ENCODE peak calls at places on chromosomes 6 and 20, in six cellular contexts. One of them, this sample, is unnamed.

GRCh38 chr6:22451960-22452359 is 117.4 kb upstream of the HDGFL1 start:
- DNase-seq in HTR-8/SVneo: no peak
- DNase-seq in DMS53: no peak
- DNase-seq in type B pancreatic cell: no peak
- DNase-seq in T1000: no peak
- DNase-seq in neural crest cell: no peak
- DNase-seq in this sample: no peak

GRCh38 chr20:18840248-18840645 is 26.7 kb downstream of the SCP2D1 start:
- DNase-seq in HTR-8/SVneo: no peak
- DNase-seq in type B pancreatic cell: peak
- DNase-seq in T1000: no peak
- DNase-seq in DMS53: no peak
- DNase-seq in neural crest cell: no peak
- DNase-seq in this sample: no peak

GRCh38 chr20:38297916-38298674 is 5.9 kb upstream of the BPI start:
- DNase-seq in type B pancreatic cell: no peak
- DNase-seq in HTR-8/SVneo: no peak
- DNase-seq in neural crest cell: no peak
- DNase-seq in T1000: no peak
- DNase-seq in DMS53: no peak
- DNase-seq in this sample: no peak

GRCh38 chr20:33584976-33585375 is 77.2 kb upstream of the C20orf144 start:
- DNase-seq in T1000: no peak
- DNase-seq in neural crest cell: no peak
- DNase-seq in DMS53: no peak
- DNase-seq in type B pancreatic cell: no peak
- DNase-seq in HTR-8/SVneo: peak
- DNase-seq in this sample: no peak

GRCh38 chr20:8573686-8574085 is 441.6 kb downstream of the PLCB1 start:
- DNase-seq in T1000: no peak
- DNase-seq in type B pancreatic cell: no peak
- DNase-seq in DMS53: no peak
- DNase-seq in neural crest cell: no peak
- DNase-seq in HTR-8/SVneo: no peak
- DNase-seq in this sample: no peak

GRCh38 chr6:22766979-22767378 is 197.6 kb downstream of the HDGFL1 start:
- DNase-seq in HTR-8/SVneo: no peak
- DNase-seq in neural crest cell: no peak
- DNase-seq in type B pancreatic cell: no peak
- DNase-seq in DMS53: peak
- DNase-seq in T1000: no peak
- DNase-seq in this sample: no peak

GRCh38 chr6:129744201-129744879 is 34.4 kb upstream of the ARHGAP18 start:
- DNase-seq in type B pancreatic cell: no peak
- DNase-seq in HTR-8/SVneo: peak
- DNase-seq in T1000: no peak
- DNase-seq in DMS53: peak
- DNase-seq in neural crest cell: no peak
- DNase-seq in this sample: no peak

GRCh38 chr20:51400051-51400926 is 142.2 kb downstream of the NFATC2 start:
- DNase-seq in neural crest cell: no peak
- DNase-seq in type B pancreatic cell: no peak
- DNase-seq in DMS53: no peak
- DNase-seq in HTR-8/SVneo: no peak
- DNase-seq in T1000: no peak
- DNase-seq in this sample: no peak

GRCh38 chr6:34514593-34515472 is 41.3 kb downstream of the SPDEF start:
- DNase-seq in DMS53: no peak
- DNase-seq in T1000: no peak
- DNase-seq in HTR-8/SVneo: no peak
- DNase-seq in neural crest cell: peak
- DNase-seq in type B pancreatic cell: no peak
- DNase-seq in this sample: no peak

GRCh38 chr6:45001663-45002062 is 326.5 kb upstream of the RUNX2 start:
- DNase-seq in type B pancreatic cell: no peak
- DNase-seq in T1000: no peak
- DNase-seq in neural crest cell: no peak
- DNase-seq in HTR-8/SVneo: no peak
- DNase-seq in DMS53: no peak
- DNase-seq in this sample: no peak

GRCh38 chr6:137084090-137084489 is 39.3 kb upstream of the IL20RA start:
- DNase-seq in neural crest cell: no peak
- DNase-seq in T1000: no peak
- DNase-seq in HTR-8/SVneo: no peak
- DNase-seq in type B pancreatic cell: no peak
- DNase-seq in DMS53: no peak
- DNase-seq in this sample: peak

GRCh38 chr6:20946037-20946436 is 411.8 kb downstream of the CDKAL1 start:
- DNase-seq in T1000: no peak
- DNase-seq in type B pancreatic cell: no peak
- DNase-seq in neural crest cell: no peak
- DNase-seq in HTR-8/SVneo: no peak
- DNase-seq in DMS53: no peak
- DNase-seq in this sample: no peak

GRCh38 chr20:60202046-60202445 is 243.8 kb downstream of the CDH26 start:
- DNase-seq in DMS53: no peak
- DNase-seq in neural crest cell: no peak
- DNase-seq in HTR-8/SVneo: no peak
- DNase-seq in T1000: no peak
- DNase-seq in type B pancreatic cell: no peak
- DNase-seq in this sample: peak

GRCh38 chr20:62704341-62704948 is 4.2 kb upstream of the NTSR1 start:
- DNase-seq in HTR-8/SVneo: peak
- DNase-seq in T1000: peak
- DNase-seq in type B pancreatic cell: no peak
- DNase-seq in DMS53: peak
- DNase-seq in neural crest cell: no peak
- DNase-seq in this sample: no peak

GRCh38 chr6:150336299-150336698 is 32.5 kb upstream of the IYD start:
- DNase-seq in neural crest cell: no peak
- DNase-seq in DMS53: peak
- DNase-seq in type B pancreatic cell: no peak
- DNase-seq in T1000: no peak
- DNase-seq in HTR-8/SVneo: no peak
- DNase-seq in this sample: no peak

GRCh38 chr6:14635933-14636599 is 518.5 kb downstream of the CD83 start:
- DNase-seq in neural crest cell: no peak
- DNase-seq in T1000: no peak
- DNase-seq in DMS53: no peak
- DNase-seq in type B pancreatic cell: no peak
- DNase-seq in HTR-8/SVneo: no peak
- DNase-seq in this sample: no peak

GRCh38 chr6:30703011-30703410 is 12.2 kb upstream of the NRM start:
- DNase-seq in HTR-8/SVneo: no peak
- DNase-seq in neural crest cell: no peak
- DNase-seq in T1000: no peak
- DNase-seq in type B pancreatic cell: no peak
- DNase-seq in DMS53: no peak
- DNase-seq in this sample: no peak

GRCh38 chr20:47283411-47283810 is 73.1 kb downstream of the ZMYND8 start:
- DNase-seq in T1000: no peak
- DNase-seq in type B pancreatic cell: no peak
- DNase-seq in DMS53: no peak
- DNase-seq in neural crest cell: no peak
- DNase-seq in HTR-8/SVneo: no peak
- DNase-seq in this sample: no peak

GRCh38 chr6:133083248-133083967 is 157.7 kb upstream of the EYA4 start:
- DNase-seq in HTR-8/SVneo: no peak
- DNase-seq in DMS53: peak
- DNase-seq in T1000: no peak
- DNase-seq in neural crest cell: no peak
- DNase-seq in type B pancreatic cell: no peak
- DNase-seq in this sample: no peak

GRCh38 chr6:63236398-63236817 is 25.1 kb downstream of the FKBP1C start:
- DNase-seq in DMS53: no peak
- DNase-seq in T1000: no peak
- DNase-seq in HTR-8/SVneo: no peak
- DNase-seq in type B pancreatic cell: no peak
- DNase-seq in neural crest cell: no peak
- DNase-seq in this sample: no peak

This sample was measured in esophagus muscularis mucosa.